ENCODE peak calls at places on chromosome 15, in four cellular contexts. One of them, this sample, is unnamed. For H3K36me3 and H4K20me1, the result is how much of the 10 kb centered on the place peaks cover.

GRCh38 chr15:80152180-80152895 is 461 bp upstream of the FAH start:
- DNase-seq in K562: peak
- DNase-seq in HepG2: peak
- DNase-seq in H1: peak
- DNase-seq in this sample: peak

GRCh38 chr15:75065467-75065850 is 42.1 kb downstream of the PPCDC start:
- DNase-seq in K562: no peak
- DNase-seq in HepG2: peak
- DNase-seq in H1: no peak
- DNase-seq in this sample: no peak

GRCh38 chr15:25244731-25245585 is 193.9 kb downstream of the UBE3A start:
- DNase-seq in K562: no peak
- DNase-seq in HepG2: no peak
- DNase-seq in H1: peak
- DNase-seq in this sample: no peak

GRCh38 chr15:56910801-56911200 is 7.6 kb upstream of the TCF12 start:
- DNase-seq in K562: no peak
- DNase-seq in HepG2: no peak
- DNase-seq in H1: no peak
- DNase-seq in this sample: no peak

GRCh38 chr15:48891229-48891765 is 13.4 kb downstream of the EID1 start:
- DNase-seq in K562: no peak
- DNase-seq in HepG2: no peak
- DNase-seq in H1: no peak
- DNase-seq in this sample: no peak

GRCh38 chr15:90904746-90905145 is 1.6 kb downstream of the MAN2A2 start:
- DNase-seq in K562: no peak
- DNase-seq in HepG2: no peak
- DNase-seq in H1: no peak
- DNase-seq in this sample: no peak

GRCh38 chr15:60423540-60423939 is 25.8 kb upstream of the ANXA2 start:
- DNase-seq in K562: peak
- DNase-seq in HepG2: peak
- DNase-seq in H1: no peak
- DNase-seq in this sample: peak

GRCh38 chr15:66883322-66883911 is 181.4 kb downstream of the SMAD6 start:
- DNase-seq in K562: no peak
- DNase-seq in HepG2: peak
- DNase-seq in H1: peak
- DNase-seq in this sample: peak

GRCh38 chr15:55782901-55783300 is 39.9 kb upstream of the PRTG start:
- DNase-seq in K562: no peak
- DNase-seq in HepG2: no peak
- DNase-seq in H1: no peak
- DNase-seq in this sample: no peak

GRCh38 chr15:57784081-57784488 is 77.6 kb downstream of the POLR2M start:
- DNase-seq in K562: no peak
- DNase-seq in HepG2: no peak
- DNase-seq in H1: no peak
- DNase-seq in this sample: peak

GRCh38 chr15:51366911-51367310 is 25.5 kb downstream of the GLDN start:
- DNase-seq in K562: no peak
- DNase-seq in HepG2: no peak
- DNase-seq in H1: no peak
- DNase-seq in this sample: no peak

GRCh38 chr15:89196241-89196640 is 25.1 kb downstream of the RLBP1 start:
- DNase-seq in K562: no peak
- DNase-seq in HepG2: no peak
- DNase-seq in H1: no peak
- DNase-seq in this sample: no peak

GRCh38 chr15:60414016-60414682 is 16.4 kb upstream of the ANXA2 start:
- DNase-seq in K562: no peak
- DNase-seq in HepG2: no peak
- DNase-seq in H1: no peak
- DNase-seq in this sample: peak

GRCh38 chr15:28003302-28004037 is 95.6 kb downstream of the OCA2 start:
- DNase-seq in K562: no peak
- DNase-seq in HepG2: no peak
- DNase-seq in H1: peak
- DNase-seq in this sample: no peak

GRCh38 chr15:81547517-81548132 is 173.6 kb upstream of the TMC3 start:
- DNase-seq in K562: no peak
- DNase-seq in HepG2: no peak
- DNase-seq in H1: no peak
- DNase-seq in this sample: no peak

GRCh38 chr15:64503197-64503596 is 42.8 kb downstream of the ZNF609 start:
- DNase-seq in K562: no peak
- DNase-seq in HepG2: no peak
- DNase-seq in H1: no peak
- DNase-seq in this sample: peak

GRCh38 chr15:43934480-43934879 is 107.7 kb downstream of the WDR76 start:
- DNase-seq in K562: no peak
- DNase-seq in HepG2: no peak
- DNase-seq in H1: no peak
- DNase-seq in this sample: no peak

GRCh38 chr15:33083232-33084006 is 111.1 kb downstream of the FMN1 start:
- DNase-seq in K562: no peak
- DNase-seq in HepG2: no peak
- DNase-seq in H1: no peak
- DNase-seq in this sample: no peak

GRCh38 chr15:87672309-87672897 is 584.1 kb downstream of the NTRK3 start:
- DNase-seq in K562: peak
- DNase-seq in HepG2: no peak
- DNase-seq in H1: peak
- DNase-seq in this sample: peak

GRCh38 chr15:29749365-29750086 is 72.7 kb downstream of the TJP1 start:
- DNase-seq in K562: no peak
- DNase-seq in HepG2: no peak
- DNase-seq in H1: no peak
- DNase-seq in this sample: no peak

GRCh38 chr15:80174017-80174746 is 21.4 kb downstream of the FAH start:
- DNase-seq in K562: no peak
- DNase-seq in HepG2: no peak
- DNase-seq in H1: no peak
- DNase-seq in this sample: peak

GRCh38 chr15:63677778-63678177 is 80.6 kb downstream of the FBXL22 start:
- DNase-seq in K562: no peak
- DNase-seq in HepG2: peak
- DNase-seq in H1: no peak
- DNase-seq in this sample: no peak

GRCh38 chr15:89666858-89667705 is 11.8 kb upstream of the KIF7 start:
- DNase-seq in K562: no peak
- DNase-seq in HepG2: no peak
- DNase-seq in H1: no peak
- DNase-seq in this sample: no peak

GRCh38 chr15:92159906-92160841 is 233.5 kb upstream of the ST8SIA2 start:
- DNase-seq in K562: no peak
- DNase-seq in HepG2: no peak
- DNase-seq in H1: no peak
- DNase-seq in this sample: no peak

GRCh38 chr15:74873756-74874424 is 725 bp upstream of the SCAMP2 start:
- DNase-seq in K562: peak
- DNase-seq in HepG2: peak
- DNase-seq in H1: no peak
- DNase-seq in this sample: peak

GRCh38 chr15:67303490-67304363 is 49.1 kb downstream of the IQCH start:
- DNase-seq in K562: peak
- DNase-seq in HepG2: peak
- DNase-seq in H1: no peak
- DNase-seq in this sample: peak

GRCh38 chr15:70151441-70151840 is 53.7 kb upstream of the TLE3 start:
- DNase-seq in K562: no peak
- DNase-seq in HepG2: no peak
- DNase-seq in H1: no peak
- DNase-seq in this sample: no peak

GRCh38 chr15:70463453-70463834 is 299.9 kb downstream of the UACA start:
- DNase-seq in K562: no peak
- DNase-seq in HepG2: no peak
- DNase-seq in H1: no peak
- DNase-seq in this sample: no peak

GRCh38 chr15:80176443-80176842 is 23.6 kb downstream of the FAH start:
- DNase-seq in K562: no peak
- DNase-seq in HepG2: no peak
- DNase-seq in H1: no peak
- DNase-seq in this sample: no peak

GRCh38 chr15:68704496-68705021 is 116.1 kb downstream of the ANP32A start:
- DNase-seq in K562: peak
- DNase-seq in HepG2: no peak
- DNase-seq in H1: no peak
- DNase-seq in this sample: peak

GRCh38 chr15:36330598-36330997 is 248.8 kb upstream of the CDIN1 start:
- DNase-seq in K562: no peak
- DNase-seq in HepG2: no peak
- DNase-seq in H1: no peak
- DNase-seq in this sample: no peak

GRCh38 chr15:29024681-29025080 is 138.9 kb downstream of the APBA2 start:
- DNase-seq in K562: no peak
- DNase-seq in HepG2: no peak
- DNase-seq in H1: no peak
- DNase-seq in this sample: no peak

GRCh38 chr15:68372291-68372811 is 59.6 kb downstream of the ITGA11 start:
- DNase-seq in K562: peak
- DNase-seq in HepG2: peak
- DNase-seq in H1: peak
- DNase-seq in this sample: peak

GRCh38 chr15:79101866-79102581 is 11.4 kb upstream of the RASGRF1 start:
- DNase-seq in K562: peak
- DNase-seq in HepG2: no peak
- DNase-seq in H1: peak
- DNase-seq in this sample: no peak

GRCh38 chr15:93029613-93030429 is 59.2 kb downstream of the RGMA start:
- DNase-seq in K562: no peak
- DNase-seq in HepG2: no peak
- DNase-seq in H1: peak
- DNase-seq in this sample: peak

GRCh38 chr15:76871930-76872329 is 33.2 kb downstream of the SCAPER start:
- DNase-seq in K562: no peak
- DNase-seq in HepG2: no peak
- DNase-seq in H1: no peak
- DNase-seq in this sample: peak
- TF ChIP-seq JUN in K562: no peak
- TF ChIP-seq JUN in HepG2: no peak
- TF ChIP-seq JUN in H1: no peak
- TF ChIP-seq JUN in this sample: no peak

GRCh38 chr15:84684092-84684491 is 26.1 kb upstream of the NMB start:
- DNase-seq in K562: no peak
- DNase-seq in HepG2: no peak
- DNase-seq in H1: no peak
- DNase-seq in this sample: no peak

GRCh38 chr15:84685304-84685703 is 27.3 kb upstream of the NMB start:
- DNase-seq in K562: peak
- DNase-seq in HepG2: no peak
- DNase-seq in H1: no peak
- DNase-seq in this sample: no peak

DNA sequence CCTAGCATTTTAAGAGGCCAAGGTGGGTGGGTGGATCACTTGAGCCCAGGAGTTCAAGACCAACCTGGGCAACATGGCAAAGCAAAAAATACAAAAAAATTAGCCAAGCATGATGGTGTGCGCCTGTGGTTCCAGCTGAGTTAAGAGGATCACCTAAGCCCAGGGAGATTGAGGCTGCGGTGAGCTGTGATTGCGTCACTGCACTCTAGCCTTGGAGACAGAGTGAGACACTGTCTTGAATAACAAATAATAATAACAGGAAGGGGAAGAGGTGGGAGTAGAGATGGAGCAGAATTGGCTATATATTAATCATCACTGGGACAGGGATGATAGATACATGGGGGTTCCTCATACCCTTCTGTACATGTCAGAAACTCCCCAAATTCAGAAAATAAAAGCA is 23.8 kb upstream of the NMB start:
- DNase-seq in K562: no peak
- DNase-seq in HepG2: no peak
- DNase-seq in H1: no peak
- DNase-seq in this sample: peak
- H3K36me3 ChIP-seq in K562: half or more
- H3K36me3 ChIP-seq in HepG2: under half
- H3K36me3 ChIP-seq in H1: under half
- H3K36me3 ChIP-seq in this sample: under half

GRCh38 chr15:73686781-73687256 is 2.6 kb downstream of the CD276 start:
- DNase-seq in K562: peak
- DNase-seq in HepG2: no peak
- DNase-seq in H1: no peak
- DNase-seq in this sample: peak
- H4K20me1 ChIP-seq in K562: under half
- H4K20me1 ChIP-seq in HepG2: under half
- H4K20me1 ChIP-seq in H1: under half
- H4K20me1 ChIP-seq in this sample: under half

GRCh38 chr15:99249270-99249817 is at the start of gene TTC23:
- DNase-seq in K562: peak
- DNase-seq in HepG2: peak
- DNase-seq in H1: peak
- DNase-seq in this sample: peak

GRCh38 chr15:99251436-99251821 is at the start of gene LRRC28:
- DNase-seq in K562: no peak
- DNase-seq in HepG2: peak
- DNase-seq in H1: no peak
- DNase-seq in this sample: no peak

GRCh38 chr15:99248000-99248727 is 1.2 kb downstream of the TTC23 start:
- DNase-seq in K562: no peak
- DNase-seq in HepG2: no peak
- DNase-seq in H1: no peak
- DNase-seq in this sample: no peak

GRCh38 chr15:99250494-99251435 is 516 bp upstream of the LRRC28 start:
- DNase-seq in K562: peak
- DNase-seq in HepG2: peak
- DNase-seq in H1: peak
- DNase-seq in this sample: peak

GRCh38 chr15:99250001-99250400 is 620 bp upstream of the TTC23 start:
- DNase-seq in K562: no peak
- DNase-seq in HepG2: no peak
- DNase-seq in H1: no peak
- DNase-seq in this sample: no peak
- TF ChIP-seq JUN in K562: no peak
- TF ChIP-seq JUN in HepG2: no peak
- TF ChIP-seq JUN in H1: no peak
- TF ChIP-seq JUN in this sample: no peak

GRCh38 chr15:22850055-22850454 is 11.6 kb downstream of the NIPA2 start:
- DNase-seq in K562: no peak
- DNase-seq in HepG2: no peak
- DNase-seq in H1: no peak
- DNase-seq in this sample: no peak
- H3K36me3 ChIP-seq in K562: half or more
- H3K36me3 ChIP-seq in HepG2: under half
- H3K36me3 ChIP-seq in H1: under half
- H3K36me3 ChIP-seq in this sample: under half

DNA sequence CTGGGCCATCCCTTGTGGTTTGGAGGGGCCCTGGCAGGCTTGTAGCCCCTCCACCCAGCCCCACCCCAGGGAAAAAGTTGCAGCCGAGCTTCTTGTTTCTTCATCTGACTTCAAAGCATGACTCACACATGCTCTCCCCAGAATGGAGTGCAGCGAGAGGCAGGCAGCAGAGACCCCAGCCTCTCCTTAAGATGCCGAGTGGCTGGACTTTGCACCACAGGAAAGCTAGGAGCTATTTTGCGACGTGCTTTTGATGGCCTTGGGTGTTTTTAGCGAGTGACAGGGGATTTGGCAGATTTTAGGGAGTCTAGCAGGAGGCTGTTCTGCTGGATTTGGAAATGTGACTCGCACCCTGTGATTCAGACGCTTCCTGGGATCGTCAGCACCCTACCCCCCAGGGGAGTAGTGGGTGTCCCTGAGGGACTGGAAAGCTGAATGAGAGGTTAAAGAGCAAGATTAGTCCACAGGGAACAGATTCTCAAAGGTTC is 14.2 kb downstream of the BAHD1 start:
- DNase-seq in K562: peak
- DNase-seq in HepG2: no peak
- DNase-seq in H1: no peak
- DNase-seq in this sample: no peak
- H4K20me1 ChIP-seq in K562: half or more
- H4K20me1 ChIP-seq in HepG2: under half
- H4K20me1 ChIP-seq in H1: half or more
- H4K20me1 ChIP-seq in this sample: under half